ENCODE peak calls at places on chromosomes 1 and 21, in six cellular contexts. One of them, this sample, is unnamed.

GRCh38 chr1:110056284-110056680 is 14.2 kb downstream of the ALX3 start:
- DNase-seq in NCI-H510A: no peak
- DNase-seq in NCI-H146: no peak
- DNase-seq in AG04450: no peak
- DNase-seq in stimulated activated CD4-positive, alpha-beta T cell treated with anti-CD3 and anti-CD28 coated beads, Interleukin-2, amount 100 ng/mL, for 24 hours: no peak
- DNase-seq in hippocampal formation: no peak
- DNase-seq in this sample: no peak

GRCh38 chr1:236524892-236525179 is 1.1 kb downstream of the LGALS8 start:
- DNase-seq in stimulated activated CD4-positive, alpha-beta T cell treated with anti-CD3 and anti-CD28 coated beads, Interleukin-2, amount 100 ng/mL, for 24 hours: no peak
- DNase-seq in hippocampal formation: no peak
- DNase-seq in AG04450: no peak
- DNase-seq in NCI-H510A: no peak
- DNase-seq in NCI-H146: no peak
- DNase-seq in this sample: no peak

GRCh38 chr1:100896481-100896982 is 642 bp downstream of the SLC30A7 start:
- DNase-seq in stimulated activated CD4-positive, alpha-beta T cell treated with anti-CD3 and anti-CD28 coated beads, Interleukin-2, amount 100 ng/mL, for 24 hours: peak
- DNase-seq in NCI-H510A: peak
- DNase-seq in hippocampal formation: no peak
- DNase-seq in NCI-H146: peak
- DNase-seq in AG04450: no peak
- DNase-seq in this sample: peak

GRCh38 chr1:26864610-26865480 is 1.9 kb downstream of the SFN start:
- DNase-seq in stimulated activated CD4-positive, alpha-beta T cell treated with anti-CD3 and anti-CD28 coated beads, Interleukin-2, amount 100 ng/mL, for 24 hours: peak
- DNase-seq in NCI-H510A: peak
- DNase-seq in AG04450: peak
- DNase-seq in NCI-H146: peak
- DNase-seq in hippocampal formation: peak
- DNase-seq in this sample: peak

GRCh38 chr1:174812026-174812425 is 187.7 kb upstream of the CACYBP start:
- DNase-seq in stimulated activated CD4-positive, alpha-beta T cell treated with anti-CD3 and anti-CD28 coated beads, Interleukin-2, amount 100 ng/mL, for 24 hours: no peak
- DNase-seq in AG04450: no peak
- DNase-seq in hippocampal formation: no peak
- DNase-seq in NCI-H146: peak
- DNase-seq in NCI-H510A: no peak
- DNase-seq in this sample: no peak

GRCh38 chr1:39142394-39143060 is 62.0 kb upstream of the MACF1 start:
- DNase-seq in NCI-H146: peak
- DNase-seq in hippocampal formation: no peak
- DNase-seq in NCI-H510A: peak
- DNase-seq in stimulated activated CD4-positive, alpha-beta T cell treated with anti-CD3 and anti-CD28 coated beads, Interleukin-2, amount 100 ng/mL, for 24 hours: no peak
- DNase-seq in AG04450: no peak
- DNase-seq in this sample: peak

GRCh38 chr21:24759348-24760118 is 847.7 kb downstream of the MRPL39 start:
- DNase-seq in NCI-H146: no peak
- DNase-seq in NCI-H510A: no peak
- DNase-seq in stimulated activated CD4-positive, alpha-beta T cell treated with anti-CD3 and anti-CD28 coated beads, Interleukin-2, amount 100 ng/mL, for 24 hours: no peak
- DNase-seq in hippocampal formation: no peak
- DNase-seq in AG04450: no peak
- DNase-seq in this sample: peak

GRCh38 chr21:46413365-46413696 is 45.4 kb upstream of the DIP2A start:
- DNase-seq in NCI-H510A: no peak
- DNase-seq in NCI-H146: no peak
- DNase-seq in hippocampal formation: no peak
- DNase-seq in stimulated activated CD4-positive, alpha-beta T cell treated with anti-CD3 and anti-CD28 coated beads, Interleukin-2, amount 100 ng/mL, for 24 hours: no peak
- DNase-seq in AG04450: no peak
- DNase-seq in this sample: peak

GRCh38 chr1:54884135-54884586 is 2.8 kb downstream of the DHCR24 start:
- DNase-seq in NCI-H510A: no peak
- DNase-seq in NCI-H146: no peak
- DNase-seq in AG04450: peak
- DNase-seq in stimulated activated CD4-positive, alpha-beta T cell treated with anti-CD3 and anti-CD28 coated beads, Interleukin-2, amount 100 ng/mL, for 24 hours: no peak
- DNase-seq in hippocampal formation: no peak
- DNase-seq in this sample: no peak

GRCh38 chr1:184199036-184199796 is 147.7 kb downstream of the TSEN15 start:
- DNase-seq in hippocampal formation: no peak
- DNase-seq in stimulated activated CD4-positive, alpha-beta T cell treated with anti-CD3 and anti-CD28 coated beads, Interleukin-2, amount 100 ng/mL, for 24 hours: no peak
- DNase-seq in AG04450: no peak
- DNase-seq in NCI-H146: no peak
- DNase-seq in NCI-H510A: no peak
- DNase-seq in this sample: no peak

GRCh38 chr21:46153259-46154154 is 1.9 kb downstream of the FTCD start:
- DNase-seq in stimulated activated CD4-positive, alpha-beta T cell treated with anti-CD3 and anti-CD28 coated beads, Interleukin-2, amount 100 ng/mL, for 24 hours: peak
- DNase-seq in NCI-H510A: no peak
- DNase-seq in hippocampal formation: peak
- DNase-seq in AG04450: no peak
- DNase-seq in NCI-H146: no peak
- DNase-seq in this sample: peak

GRCh38 chr1:51284487-51284954 is 45.8 kb downstream of the TTC39A start:
- DNase-seq in AG04450: no peak
- DNase-seq in hippocampal formation: no peak
- DNase-seq in NCI-H510A: no peak
- DNase-seq in NCI-H146: peak
- DNase-seq in stimulated activated CD4-positive, alpha-beta T cell treated with anti-CD3 and anti-CD28 coated beads, Interleukin-2, amount 100 ng/mL, for 24 hours: no peak
- DNase-seq in this sample: no peak

GRCh38 chr1:26537951-26538352 is 8.4 kb downstream of the RPS6KA1 start:
- DNase-seq in AG04450: no peak
- DNase-seq in stimulated activated CD4-positive, alpha-beta T cell treated with anti-CD3 and anti-CD28 coated beads, Interleukin-2, amount 100 ng/mL, for 24 hours: no peak
- DNase-seq in hippocampal formation: peak
- DNase-seq in NCI-H510A: no peak
- DNase-seq in NCI-H146: no peak
- DNase-seq in this sample: no peak

GRCh38 chr1:172220376-172220775 is 200.1 kb upstream of the C1orf105 start:
- DNase-seq in hippocampal formation: no peak
- DNase-seq in NCI-H146: no peak
- DNase-seq in AG04450: no peak
- DNase-seq in stimulated activated CD4-positive, alpha-beta T cell treated with anti-CD3 and anti-CD28 coated beads, Interleukin-2, amount 100 ng/mL, for 24 hours: no peak
- DNase-seq in NCI-H510A: no peak
- DNase-seq in this sample: no peak

GRCh38 chr1:71908313-71908712 is 374.0 kb downstream of the NEGR1 start:
- DNase-seq in NCI-H510A: no peak
- DNase-seq in stimulated activated CD4-positive, alpha-beta T cell treated with anti-CD3 and anti-CD28 coated beads, Interleukin-2, amount 100 ng/mL, for 24 hours: no peak
- DNase-seq in hippocampal formation: no peak
- DNase-seq in NCI-H146: no peak
- DNase-seq in AG04450: peak
- DNase-seq in this sample: no peak

GRCh38 chr1:220742520-220742919 is 5.6 kb upstream of the MTARC2 start:
- DNase-seq in NCI-H510A: no peak
- DNase-seq in hippocampal formation: no peak
- DNase-seq in NCI-H146: no peak
- DNase-seq in AG04450: no peak
- DNase-seq in stimulated activated CD4-positive, alpha-beta T cell treated with anti-CD3 and anti-CD28 coated beads, Interleukin-2, amount 100 ng/mL, for 24 hours: no peak
- DNase-seq in this sample: no peak

GRCh38 chr1:43776043-43776761 is 68.9 kb downstream of the ST3GAL3 start:
- DNase-seq in stimulated activated CD4-positive, alpha-beta T cell treated with anti-CD3 and anti-CD28 coated beads, Interleukin-2, amount 100 ng/mL, for 24 hours: no peak
- DNase-seq in AG04450: peak
- DNase-seq in NCI-H146: no peak
- DNase-seq in hippocampal formation: no peak
- DNase-seq in NCI-H510A: no peak
- DNase-seq in this sample: peak

GRCh38 chr1:156721131-156721924 is 6.9 kb upstream of the METTL25B start:
- DNase-seq in NCI-H510A: no peak
- DNase-seq in AG04450: no peak
- DNase-seq in hippocampal formation: no peak
- DNase-seq in stimulated activated CD4-positive, alpha-beta T cell treated with anti-CD3 and anti-CD28 coated beads, Interleukin-2, amount 100 ng/mL, for 24 hours: no peak
- DNase-seq in NCI-H146: no peak
- DNase-seq in this sample: no peak

GRCh38 chr1:116855788-116856187 is 53.9 kb upstream of the PTGFRN start:
- DNase-seq in hippocampal formation: no peak
- DNase-seq in stimulated activated CD4-positive, alpha-beta T cell treated with anti-CD3 and anti-CD28 coated beads, Interleukin-2, amount 100 ng/mL, for 24 hours: no peak
- DNase-seq in NCI-H510A: peak
- DNase-seq in NCI-H146: peak
- DNase-seq in AG04450: no peak
- DNase-seq in this sample: no peak